ENCODE peak calls at places on chromosomes 12 and 14, in five cellular contexts. One of them, this sample, is unnamed.

GRCh38 chr14:80624581-80624980 is 317.0 kb downstream of the CEP128 start:
- DNase-seq in left lung: no peak
- DNase-seq in fibroblast of pulmonary artery: no peak
- DNase-seq in heart right ventricle: no peak
- DNase-seq in keratinocyte: no peak
- DNase-seq in this sample: no peak

GRCh38 chr12:23795494-23795893 is 154.0 kb downstream of the SOX5 start:
- DNase-seq in left lung: no peak
- DNase-seq in fibroblast of pulmonary artery: no peak
- DNase-seq in heart right ventricle: no peak
- DNase-seq in keratinocyte: no peak
- DNase-seq in this sample: no peak

GRCh38 chr14:101102875-101103274 is 199.4 kb upstream of the RTL1 start:
- DNase-seq in left lung: no peak
- DNase-seq in fibroblast of pulmonary artery: no peak
- DNase-seq in heart right ventricle: no peak
- DNase-seq in keratinocyte: no peak
- DNase-seq in this sample: no peak

GRCh38 chr12:57852620-57853509 is 6.3 kb upstream of the CTDSP2 start:
- DNase-seq in left lung: peak; percentile 60
- DNase-seq in fibroblast of pulmonary artery: no peak
- DNase-seq in heart right ventricle: peak; percentile 78
- DNase-seq in keratinocyte: no peak
- DNase-seq in this sample: no peak

GRCh38 chr14:91367173-91368171 is 50.1 kb downstream of the CCDC88C start:
- DNase-seq in left lung: peak; percentile 89
- DNase-seq in fibroblast of pulmonary artery: no peak
- DNase-seq in heart right ventricle: peak; percentile 30
- DNase-seq in keratinocyte: no peak
- DNase-seq in this sample: peak; percentile 66

GRCh38 chr12:11648514-11649412 is 711 bp upstream of the ETV6 start:
- DNase-seq in left lung: peak; percentile 74
- DNase-seq in fibroblast of pulmonary artery: peak; percentile 92
- DNase-seq in heart right ventricle: peak; percentile 75
- DNase-seq in keratinocyte: no peak
- DNase-seq in this sample: peak; percentile 48

GRCh38 chr12:96472384-96472783 is 17.0 kb upstream of the CFAP54 start:
- DNase-seq in left lung: no peak
- DNase-seq in fibroblast of pulmonary artery: no peak
- DNase-seq in heart right ventricle: no peak
- DNase-seq in keratinocyte: no peak
- DNase-seq in this sample: no peak

GRCh38 chr14:93375673-93376156 is 28.7 kb downstream of the COX8C start:
- DNase-seq in left lung: no peak
- DNase-seq in fibroblast of pulmonary artery: no peak
- DNase-seq in heart right ventricle: no peak
- DNase-seq in keratinocyte: no peak
- DNase-seq in this sample: no peak

GRCh38 chr14:92039073-92039719 is 663 bp downstream of the TRIP11 start:
- DNase-seq in left lung: peak; percentile 48
- DNase-seq in fibroblast of pulmonary artery: peak; percentile 76
- DNase-seq in heart right ventricle: no peak
- DNase-seq in keratinocyte: peak; percentile 7
- DNase-seq in this sample: no peak

GRCh38 chr12:59678759-59679411 is 83.1 kb downstream of the SLC16A7 start:
- DNase-seq in left lung: no peak
- DNase-seq in fibroblast of pulmonary artery: no peak
- DNase-seq in heart right ventricle: no peak
- DNase-seq in keratinocyte: no peak
- DNase-seq in this sample: no peak

GRCh38 chr12:111467092-111467861 is 61.6 kb downstream of the SH2B3 start:
- DNase-seq in left lung: no peak
- DNase-seq in fibroblast of pulmonary artery: peak; percentile 32
- DNase-seq in heart right ventricle: no peak
- DNase-seq in keratinocyte: no peak
- DNase-seq in this sample: no peak

GRCh38 chr12:95672166-95672565 is 118.4 kb downstream of the NTN4 start:
- DNase-seq in left lung: no peak
- DNase-seq in fibroblast of pulmonary artery: no peak
- DNase-seq in heart right ventricle: no peak
- DNase-seq in keratinocyte: no peak
- DNase-seq in this sample: no peak

GRCh38 chr12:55720894-55721444 is 776 bp downstream of the RDH5 start:
- DNase-seq in left lung: peak; percentile 73
- DNase-seq in fibroblast of pulmonary artery: peak; percentile 90
- DNase-seq in heart right ventricle: no peak
- DNase-seq in keratinocyte: peak; percentile 77
- DNase-seq in this sample: no peak

GRCh38 chr12:101566318-101566717 is 28.5 kb upstream of the MYBPC1 start:
- DNase-seq in left lung: no peak
- DNase-seq in fibroblast of pulmonary artery: no peak
- DNase-seq in heart right ventricle: no peak
- DNase-seq in keratinocyte: no peak
- DNase-seq in this sample: no peak

GRCh38 chr12:52971701-52972329 is 22.9 kb downstream of the KRT18 start:
- DNase-seq in left lung: no peak
- DNase-seq in fibroblast of pulmonary artery: peak; percentile 66
- DNase-seq in heart right ventricle: no peak
- DNase-seq in keratinocyte: no peak
- DNase-seq in this sample: no peak

DNA sequence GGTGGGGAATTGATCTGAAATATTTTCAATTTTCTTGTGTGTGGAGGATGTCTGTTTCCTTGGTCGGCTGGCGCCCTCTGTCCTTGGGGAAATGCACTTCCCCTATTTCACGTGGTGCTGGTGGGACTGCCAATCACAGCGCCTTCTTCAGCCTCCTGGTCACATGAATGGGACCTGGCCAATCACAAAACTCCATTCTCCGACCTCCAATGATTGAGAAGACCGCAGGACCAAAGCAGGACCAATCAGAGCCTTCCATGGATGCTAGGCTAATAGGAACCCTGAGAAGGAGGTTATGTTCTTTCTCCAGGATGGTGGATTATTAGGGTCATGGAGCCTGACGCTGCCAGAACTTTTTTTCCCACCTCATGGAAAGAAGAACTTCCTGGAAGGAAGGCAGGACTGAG is 188.7 kb downstream of the TTC8 start:
- DNase-seq in left lung: no peak
- DNase-seq in fibroblast of pulmonary artery: peak; percentile 42
- DNase-seq in heart right ventricle: no peak
- DNase-seq in keratinocyte: no peak
- DNase-seq in this sample: no peak
- TF ChIP-seq CTCF in left lung: no peak
- TF ChIP-seq CTCF in fibroblast of pulmonary artery: peak; percentile 37
- TF ChIP-seq CTCF in heart right ventricle: no peak
- TF ChIP-seq CTCF in keratinocyte: peak; percentile 51
- TF ChIP-seq CTCF in this sample: no peak

GRCh38 chr12:5523396-5524115 is 91.6 kb downstream of the NTF3 start:
- DNase-seq in left lung: no peak
- DNase-seq in fibroblast of pulmonary artery: no peak
- DNase-seq in heart right ventricle: no peak
- DNase-seq in keratinocyte: no peak
- DNase-seq in this sample: no peak

GRCh38 chr12:5522358-5523335 is 90.7 kb downstream of the NTF3 start:
- DNase-seq in left lung: no peak
- DNase-seq in fibroblast of pulmonary artery: no peak
- DNase-seq in heart right ventricle: no peak
- DNase-seq in keratinocyte: no peak
- DNase-seq in this sample: no peak

GRCh38 chr12:5524116-5524768 is 92.3 kb downstream of the NTF3 start:
- DNase-seq in left lung: no peak
- DNase-seq in fibroblast of pulmonary artery: no peak
- DNase-seq in heart right ventricle: no peak
- DNase-seq in keratinocyte: no peak
- DNase-seq in this sample: no peak

GRCh38 chr12:5524769-5525436 is 93.0 kb downstream of the NTF3 start:
- DNase-seq in left lung: no peak
- DNase-seq in fibroblast of pulmonary artery: no peak
- DNase-seq in heart right ventricle: no peak
- DNase-seq in keratinocyte: no peak
- DNase-seq in this sample: no peak

DNA sequence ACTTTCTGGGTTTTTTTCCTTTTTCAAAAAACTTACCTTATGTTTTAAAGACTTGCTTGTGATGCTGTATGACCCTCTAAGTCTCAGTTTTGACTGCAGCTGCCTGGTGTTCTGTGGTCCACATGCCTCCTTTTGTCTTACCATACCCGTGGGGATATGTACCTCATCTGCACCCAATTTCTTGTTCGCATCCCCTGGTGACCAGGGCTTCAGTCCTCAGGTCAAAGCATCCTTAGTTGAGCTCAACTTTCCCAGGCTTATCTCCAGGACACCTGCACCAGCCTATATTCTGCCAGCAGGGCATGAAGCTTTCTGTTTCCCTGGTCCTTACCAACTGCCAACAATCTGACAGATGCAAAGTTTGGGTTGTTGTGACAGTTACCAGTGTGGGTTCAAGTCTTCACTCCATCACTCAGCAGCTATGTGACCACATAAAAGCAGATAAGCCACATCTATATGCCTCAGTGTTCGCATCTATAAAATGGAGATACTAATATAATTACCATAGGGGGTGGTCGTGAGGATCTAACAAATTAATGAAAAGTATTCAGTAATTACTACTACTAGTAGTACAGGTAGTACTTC is 94.0 kb downstream of the NTF3 start:
- DNase-seq in left lung: no peak
- DNase-seq in fibroblast of pulmonary artery: no peak
- DNase-seq in heart right ventricle: no peak
- DNase-seq in keratinocyte: no peak
- DNase-seq in this sample: no peak
- H3K4me3 ChIP-seq in left lung: no peak overlapping the region
- H3K4me3 ChIP-seq in fibroblast of pulmonary artery: no peak overlapping the region
- H3K4me3 ChIP-seq in heart right ventricle: no peak overlapping the region
- H3K4me3 ChIP-seq in keratinocyte: no peak overlapping the region
- H3K4me3 ChIP-seq in this sample: no peak overlapping the region

DNA sequence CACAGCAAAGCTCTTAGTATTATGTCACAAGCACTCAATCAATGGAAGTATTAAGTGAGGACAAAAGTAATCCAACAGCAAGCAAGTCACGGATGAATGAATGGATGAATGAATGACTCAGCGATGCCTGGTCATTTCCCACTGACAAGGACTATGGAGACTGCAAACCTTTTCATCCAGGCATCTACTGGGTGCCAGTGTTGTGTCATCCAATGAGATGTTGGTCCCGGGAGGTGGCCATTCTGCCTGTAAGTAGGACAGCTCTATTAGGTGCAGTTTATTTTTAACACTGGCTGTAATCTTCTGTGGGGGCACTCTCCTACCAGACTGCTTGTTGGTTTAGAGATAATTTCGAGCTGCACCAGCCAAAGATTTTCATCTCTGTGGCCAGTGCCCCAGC is 39.4 kb downstream of the STAB2 start:
- DNase-seq in left lung: no peak
- DNase-seq in fibroblast of pulmonary artery: peak; percentile 25
- DNase-seq in heart right ventricle: peak; percentile 79
- DNase-seq in keratinocyte: no peak
- DNase-seq in this sample: no peak
- TF ChIP-seq CTCF in left lung: no peak
- TF ChIP-seq CTCF in fibroblast of pulmonary artery: no peak
- TF ChIP-seq CTCF in heart right ventricle: peak; percentile 22
- TF ChIP-seq CTCF in keratinocyte: peak; percentile 29
- TF ChIP-seq CTCF in this sample: no peak

GRCh38 chr14:105092912-105093425 is 27.7 kb upstream of the GPR132 start:
- DNase-seq in left lung: peak; percentile 64
- DNase-seq in fibroblast of pulmonary artery: peak; percentile 49
- DNase-seq in heart right ventricle: peak; percentile 53
- DNase-seq in keratinocyte: no peak
- DNase-seq in this sample: peak; percentile 67

GRCh38 chr14:105091335-105092123 is 26.3 kb upstream of the GPR132 start:
- DNase-seq in left lung: peak; percentile 85
- DNase-seq in fibroblast of pulmonary artery: no peak
- DNase-seq in heart right ventricle: peak; percentile 84
- DNase-seq in keratinocyte: peak; percentile 95
- DNase-seq in this sample: no peak

GRCh38 chr14:105090493-105091334 is 25.5 kb upstream of the GPR132 start:
- DNase-seq in left lung: peak; percentile 84
- DNase-seq in fibroblast of pulmonary artery: peak; percentile 76
- DNase-seq in heart right ventricle: peak; percentile 86
- DNase-seq in keratinocyte: no peak
- DNase-seq in this sample: peak; percentile 92

GRCh38 chr14:105093426-105094192 is 28.4 kb upstream of the GPR132 start:
- DNase-seq in left lung: peak; percentile 86
- DNase-seq in fibroblast of pulmonary artery: peak; percentile 75
- DNase-seq in heart right ventricle: peak; percentile 72
- DNase-seq in keratinocyte: no peak
- DNase-seq in this sample: peak; percentile 65

GRCh38 chr14:105092124-105092911 is 27.1 kb upstream of the GPR132 start:
- DNase-seq in left lung: peak; percentile 41
- DNase-seq in fibroblast of pulmonary artery: no peak
- DNase-seq in heart right ventricle: no peak
- DNase-seq in keratinocyte: no peak
- DNase-seq in this sample: no peak
- H3K4me3 ChIP-seq in left lung: peak overlapping the region; percentile 50
- H3K4me3 ChIP-seq in fibroblast of pulmonary artery: peak overlapping the region; percentile 68
- H3K4me3 ChIP-seq in heart right ventricle: peak overlapping the region; percentile 77
- H3K4me3 ChIP-seq in keratinocyte: peak overlapping the region; percentile 65
- H3K4me3 ChIP-seq in this sample: peak overlapping the region; percentile 47